ENCODE peak calls at places on chromosomes 3 and 15, in ten cellular contexts. O, T, P, H, L, F, R, Y, Z and K are unnamed samples.

GRCh38 chr15:81977464-81977863 is 68.4 kb downstream of the MEX3B start:
- DNase-seq in O (no peak), T (no peak), P (no peak), H (no peak), L (no peak), F (no peak), R (no peak), Y (no peak), Z (no peak), K (no peak)

GRCh38 chr3:59246719-59247401 is 197.0 kb upstream of the CFAP20DC start:
- DNase-seq in O (no peak), T (no peak), P (no peak), H (no peak), L (no peak), F (no peak), R (no peak), Y (no peak), Z (no peak), K (no peak)

GRCh38 chr3:88003115-88003755 is 55.6 kb downstream of the CGGBP1 start:
- DNase-seq in O (no peak), T (no peak), P (no peak), H (no peak), L (peak), F (peak), R (peak), Y (no peak), Z (peak), K (peak)

GRCh38 chr3:9067352-9067975 is 104.2 kb upstream of the RAD18 start:
- DNase-seq in O (peak), T (peak), P (no peak), H (no peak), L (peak), F (peak), R (peak), Y (no peak), Z (peak), K (peak)

GRCh38 chr15:60374628-60375081 is 23.1 kb downstream of the ANXA2 start:
- DNase-seq in O (no peak), T (peak), P (no peak), H (no peak), L (peak), F (no peak), R (peak), Y (no peak), Z (no peak), K (no peak)

GRCh38 chr3:194556086-194557056 is 69.6 kb upstream of the ATP13A3 start:
- DNase-seq in O (no peak), T (no peak), P (no peak), H (no peak), L (no peak), F (peak), R (no peak), Y (no peak), Z (no peak), K (peak)

GRCh38 chr3:45677045-45677436 is 12.2 kb upstream of the SACM1L start:
- DNase-seq in O (no peak), T (no peak), P (peak), H (peak), L (no peak), F (no peak), R (no peak), Y (peak), Z (peak), K (no peak)

GRCh38 chr3:115975353-115975752 is 352.0 kb downstream of the GAP43 start:
- DNase-seq in O (no peak), T (peak), P (no peak), H (no peak), L (no peak), F (no peak), R (no peak), Y (no peak), Z (no peak), K (peak)

GRCh38 chr15:75178938-75179772 is 22.5 kb upstream of the C15orf39 start:
- DNase-seq in O (no peak), T (no peak), P (no peak), H (no peak), L (no peak), F (no peak), R (no peak), Y (no peak), Z (no peak), K (no peak)

GRCh38 chr3:48991851-48992545 is 2.0 kb downstream of the P4HTM start:
- DNase-seq in O (no peak), T (no peak), P (no peak), H (no peak), L (no peak), F (no peak), R (no peak), Y (no peak), Z (no peak), K (no peak)

GRCh38 chr3:193982258-193982659 is 153.7 kb upstream of the HES1 start:
- DNase-seq in O (no peak), T (no peak), P (no peak), H (no peak), L (no peak), F (no peak), R (no peak), Y (no peak), Z (no peak), K (no peak)

GRCh38 chr15:40754883-40755815 is at the start of gene RMDN3:
- DNase-seq in O (peak), T (peak), P (peak), H (peak), L (peak), F (peak), R (peak), Y (peak), Z (peak), K (peak)

GRCh38 chr15:48190932-48191573 is 412 bp upstream of the CTXN2 start:
- DNase-seq in O (peak), T (peak), P (peak), H (peak), L (peak), F (peak), R (peak), Y (no peak), Z (peak), K (peak)

GRCh38 chr15:36882487-36883108 is 217.8 kb downstream of the MEIS2 start:
- DNase-seq in O (no peak), T (peak), P (no peak), H (no peak), L (no peak), F (no peak), R (no peak), Y (no peak), Z (no peak), K (no peak)

GRCh38 chr3:48428863-48429415 is 947 bp downstream of the PLXNB1 start:
- DNase-seq in O (no peak), T (peak), P (peak), H (no peak), L (no peak), F (no peak), R (peak), Y (no peak), Z (no peak), K (no peak)

GRCh38 chr3:12430086-12430485 is 54.2 kb upstream of the TSEN2 start:
- DNase-seq in O (no peak), T (no peak), P (no peak), H (no peak), L (no peak), F (no peak), R (no peak), Y (no peak), Z (no peak), K (no peak)

GRCh38 chr3:42264399-42265058 is 1.5 kb downstream of the CCK start:
- DNase-seq in O (no peak), T (no peak), P (no peak), H (no peak), L (no peak), F (peak), R (peak), Y (no peak), Z (no peak), K (no peak)

GRCh38 chr3:65636326-65636725 is 402.4 kb downstream of the MAGI1 start:
- DNase-seq in O (no peak), T (peak), P (no peak), H (no peak), L (no peak), F (no peak), R (no peak), Y (no peak), Z (no peak), K (no peak)

GRCh38 chr3:188881954-188882641 is 289.7 kb upstream of the TPRG1 start:
- DNase-seq in O (no peak), T (no peak), P (no peak), H (no peak), L (no peak), F (no peak), R (no peak), Y (no peak), Z (no peak), K (no peak)

GRCh38 chr15:101372960-101373525 is 78.0 kb upstream of the SNRPA1 start:
- DNase-seq in O (no peak), T (no peak), P (no peak), H (no peak), L (peak), F (no peak), R (no peak), Y (no peak), Z (no peak), K (no peak)

GRCh38 chr3:123884258-123884831 is at the start of gene MYLK:
- DNase-seq in O (peak), T (peak), P (no peak), H (no peak), L (peak), F (peak), R (peak), Y (no peak), Z (peak), K (peak)

GRCh38 chr3:6421666-6422065 is 439.2 kb upstream of the GRM7 start:
- DNase-seq in O (no peak), T (no peak), P (no peak), H (no peak), L (no peak), F (no peak), R (no peak), Y (no peak), Z (no peak), K (no peak)

GRCh38 chr15:26721231-26721630 is 51.6 kb downstream of the GABRB3 start:
- DNase-seq in O (no peak), T (no peak), P (no peak), H (no peak), L (no peak), F (no peak), R (peak), Y (no peak), Z (no peak), K (no peak)

GRCh38 chr15:69359724-69360123 is 54.4 kb upstream of the KIF23 start:
- DNase-seq in O (no peak), T (no peak), P (no peak), H (no peak), L (no peak), F (no peak), R (no peak), Y (no peak), Z (no peak), K (no peak)

GRCh38 chr3:39104961-39105686 is 2.3 kb downstream of the GORASP1 start:
- DNase-seq in O (no peak), T (peak), P (no peak), H (no peak), L (no peak), F (no peak), R (no peak), Y (no peak), Z (no peak), K (no peak)

GRCh38 chr3:127384717-127385539 is 97.1 kb upstream of the PRR20G start:
- DNase-seq in O (no peak), T (no peak), P (no peak), H (no peak), L (no peak), F (no peak), R (no peak), Y (no peak), Z (no peak), K (no peak)

GRCh38 chr15:78621810-78622402 is 1.1 kb upstream of the CHRNA3 start:
- DNase-seq in O (no peak), T (no peak), P (no peak), H (no peak), L (no peak), F (no peak), R (no peak), Y (no peak), Z (no peak), K (no peak)

GRCh38 chr3:94004301-94004910 is 24.0 kb downstream of the STX19 start:
- DNase-seq in O (no peak), T (peak), P (no peak), H (no peak), L (peak), F (no peak), R (peak), Y (no peak), Z (peak), K (peak)

GRCh38 chr3:104101736-104102135 is 1265.0 kb upstream of the ALCAM start:
- DNase-seq in O (no peak), T (no peak), P (no peak), H (no peak), L (no peak), F (no peak), R (no peak), Y (no peak), Z (no peak), K (no peak)

GRCh38 chr3:4681301-4681700 is 188.2 kb downstream of the ITPR1 start:
- DNase-seq in O (no peak), T (no peak), P (no peak), H (no peak), L (no peak), F (no peak), R (no peak), Y (no peak), Z (no peak), K (no peak)

GRCh38 chr3:45988804-45989203 is 6.8 kb downstream of the FYCO1 start:
- DNase-seq in O (no peak), T (no peak), P (no peak), H (no peak), L (no peak), F (no peak), R (no peak), Y (no peak), Z (no peak), K (no peak)

GRCh38 chr15:88834211-88834812 is 31.1 kb downstream of the ACAN start:
- DNase-seq in O (no peak), T (no peak), P (peak), H (peak), L (peak), F (peak), R (peak), Y (no peak), Z (peak), K (no peak)

GRCh38 chr3:111895079-111895478 is 36.0 kb downstream of the PHLDB2 start:
- DNase-seq in O (no peak), T (no peak), P (no peak), H (no peak), L (peak), F (no peak), R (peak), Y (no peak), Z (no peak), K (peak)

GRCh38 chr15:71055461-71055860 is 59.8 kb upstream of the THSD4 start:
- DNase-seq in O (no peak), T (no peak), P (no peak), H (no peak), L (no peak), F (no peak), R (no peak), Y (no peak), Z (no peak), K (no peak)

GRCh38 chr3:13612829-13613228 is 63.9 kb downstream of the FBLN2 start:
- DNase-seq in O (no peak), T (no peak), P (no peak), H (no peak), L (no peak), F (no peak), R (no peak), Y (no peak), Z (no peak), K (no peak)

GRCh38 chr15:39786444-39787056 is 3.9 kb upstream of the FSIP1 start:
- DNase-seq in O (no peak), T (peak), P (no peak), H (no peak), L (peak), F (no peak), R (peak), Y (no peak), Z (peak), K (peak)

GRCh38 chr15:59443341-59444081 is 5.5 kb downstream of the FAM81A start:
- DNase-seq in O (no peak), T (no peak), P (no peak), H (no peak), L (no peak), F (no peak), R (peak), Y (no peak), Z (no peak), K (peak)

GRCh38 chr3:48521635-48522034 is 17.7 kb upstream of the SHISA5 start:
- DNase-seq in O (no peak), T (no peak), P (no peak), H (no peak), L (no peak), F (no peak), R (peak), Y (no peak), Z (no peak), K (no peak)

GRCh38 chr3:33119891-33120290 is 6.1 kb downstream of the CRTAP start:
- DNase-seq in O (no peak), T (no peak), P (no peak), H (no peak), L (no peak), F (no peak), R (no peak), Y (no peak), Z (no peak), K (no peak)

GRCh38 chr3:29527251-29527650 is 246.4 kb downstream of the RBMS3 start:
- DNase-seq in O (no peak), T (no peak), P (no peak), H (no peak), L (no peak), F (no peak), R (no peak), Y (no peak), Z (no peak), K (no peak)